ENCODE peak calls at places on chromosomes 5 and 9, in nine cellular contexts. Z, G, O, Y, J, E, W, A and Q are unnamed samples.

GRCh38 chr5:83967417-83967816 is 246.8 kb upstream of the HAPLN1 start:
- DNase-seq in G (no peak), J (no peak), A (no peak), O (no peak), Z (no peak), E (no peak), W (no peak), Y (no peak), Q (no peak)

GRCh38 chr5:172648008-172648359 is 6.9 kb downstream of the NEURL1B start:
- DNase-seq in J (no peak), W (no peak), Z (no peak), Y (no peak), G (no peak), O (no peak), E (peak; percentile 89), A (no peak), Q (peak; percentile 42)

GRCh38 chr5:53023969-53024368 is 34.8 kb downstream of the ITGA2 start:
- DNase-seq in Y (no peak), E (peak; percentile 59), Z (no peak), W (no peak), A (no peak), O (peak; percentile 61), G (no peak), J (peak; percentile 82), Q (no peak)

GRCh38 chr9:68887232-68887631 is 126.7 kb downstream of the PRKACG start:
- DNase-seq in Z (no peak), A (no peak), E (no peak), O (no peak), G (no peak), Y (no peak), W (no peak), J (no peak), Q (no peak)

GRCh38 chr5:64074533-64074932 is 91.1 kb upstream of the RNF180 start:
- DNase-seq in G (peak; percentile 14), Z (peak; percentile 34), W (peak; percentile 62), O (peak; percentile 34), J (peak; percentile 54), Y (peak; percentile 43), A (no peak), E (peak; percentile 53), Q (peak; percentile 64)

GRCh38 chr9:34547960-34548603 is 25.3 kb upstream of the ENHO start:
- DNase-seq in G (peak; percentile 88), J (no peak), Y (peak; percentile 93), E (peak; percentile 60), A (peak; percentile 49), O (peak; percentile 51), W (peak; percentile 88), Z (peak; percentile 37), Q (peak; percentile 88)

GRCh38 chr9:122349201-122349600 is 21.6 kb upstream of the PTGS1 start:
- DNase-seq in O (no peak), E (no peak), A (no peak), J (no peak), G (no peak), Z (no peak), W (no peak), Y (no peak), Q (no peak)

GRCh38 chr9:99962685-99963261 is 56.3 kb downstream of the STX17 start:
- DNase-seq in Y (no peak), J (peak; percentile 71), G (no peak), A (no peak), E (peak; percentile 72), Z (no peak), O (peak; percentile 20), W (no peak), Q (no peak)

GRCh38 chr9:134236001-134236421 is 71.6 kb upstream of the RNU6ATAC start:
- DNase-seq in Y (no peak), E (no peak), O (no peak), W (no peak), J (no peak), A (no peak), G (no peak), Z (no peak), Q (no peak)

GRCh38 chr5:115666023-115666422 is 40.2 kb upstream of the TMED7 start:
- DNase-seq in J (no peak), A (no peak), E (no peak), G (no peak), Y (no peak), Z (no peak), O (peak; percentile 14), W (no peak), Q (no peak)

GRCh38 chr9:98930792-98931191 is 12.9 kb upstream of the COL15A1 start:
- DNase-seq in O (no peak), J (no peak), A (no peak), G (no peak), W (peak; percentile 22), E (no peak), Z (no peak), Y (no peak), Q (no peak)

GRCh38 chr9:107929439-107929838 is 439.9 kb upstream of the KLF4 start:
- DNase-seq in O (peak; percentile 16), Y (no peak), J (peak; percentile 75), Z (no peak), G (no peak), W (no peak), E (peak; percentile 26), A (no peak), Q (no peak)

GRCh38 chr5:81400375-81400774 is 6.4 kb upstream of the ACOT12 start:
- DNase-seq in O (no peak), Y (no peak), G (no peak), J (no peak), E (no peak), W (no peak), A (no peak), Z (no peak), Q (no peak)

GRCh38 chr5:68730220-68731010 is 363.4 kb upstream of the SLC30A5 start:
- DNase-seq in A (peak; percentile 89), W (no peak), Y (peak; percentile 62), G (no peak), Z (peak; percentile 66), E (peak; percentile 86), O (peak; percentile 88), J (peak; percentile 63), Q (no peak)

GRCh38 chr9:5453673-5454072 is 3.3 kb downstream of the CD274 start:
- DNase-seq in W (no peak), J (no peak), Z (no peak), E (no peak), G (no peak), Y (no peak), O (no peak), A (no peak), Q (no peak)

GRCh38 chr5:140242099-140242498 is 60.8 kb downstream of the PFDN1 start:
- DNase-seq in G (peak; percentile 50), E (no peak), W (no peak), A (no peak), J (no peak), O (no peak), Y (no peak), Z (peak; percentile 13), Q (no peak)

GRCh38 chr9:90002299-90003045 is 397.7 kb downstream of the GADD45G start:
- DNase-seq in W (no peak), Z (no peak), Y (peak; percentile 54), J (no peak), A (no peak), O (no peak), G (no peak), E (no peak), Q (no peak)

GRCh38 chr5:33281507-33281906 is 159.3 kb upstream of the TARS1 start:
- DNase-seq in G (no peak), E (no peak), O (no peak), A (no peak), J (no peak), W (no peak), Z (no peak), Y (no peak), Q (no peak)

GRCh38 chr9:36632892-36633291 is 60.2 kb downstream of the MELK start:
- DNase-seq in E (peak; percentile 23), A (peak; percentile 23), Y (peak; percentile 47), W (peak; percentile 17), Z (peak; percentile 29), J (peak; percentile 38), O (peak; percentile 3), G (no peak), Q (no peak)

GRCh38 chr5:104708027-104708426 is 1145.4 kb upstream of the NUDT12 start:
- DNase-seq in O (no peak), Z (no peak), A (no peak), Y (no peak), E (no peak), G (no peak), W (no peak), J (no peak), Q (no peak)

GRCh38 chr9:130835441-130836298 is 616 bp downstream of the ABL1 start:
- DNase-seq in W (peak; percentile 87), Y (peak; percentile 78), J (no peak), O (no peak), G (peak; percentile 67), A (no peak), E (peak; percentile 35), Z (peak; percentile 30), Q (peak; percentile 74)